ENCODE peak calls at places on chromosomes 6 and 20, in six cellular contexts. J is AG09309, O is astrocyte of the spinal cord, T is psoas muscle, Q is HL-60, D is GM12865. C is an unnamed sample.

GRCh38 chr6:55175778-55176084 is 1.4 kb downstream of the HCRTR2 start:
- DNase-seq in J (no peak), O (no peak), D (no peak), Q (no peak), T (no peak), C (no peak)

GRCh38 chr6:111799576-111800467 is 73.4 kb downstream of the FYN start:
- DNase-seq in O (no peak), J (no peak), Q (no peak), D (no peak), T (no peak), C (no peak)

GRCh38 chr6:109453594-109454482 is 1.7 kb downstream of the MICAL1 start:
- DNase-seq in J (no peak), D (no peak), T (peak; percentile 45), O (no peak), Q (peak; percentile 35), C (peak; percentile 52)

GRCh38 chr20:58449703-58450138 is 60.7 kb downstream of the VAPB start:
- DNase-seq in J (no peak), Q (no peak), T (no peak), D (peak; percentile 32), O (no peak), C (no peak)

GRCh38 chr6:63923139-63923739 is 287.6 kb downstream of the PHF3 start:
- DNase-seq in Q (peak; percentile 3), J (no peak), T (no peak), D (peak; percentile 41), O (peak; percentile 40), C (peak; percentile 56)

GRCh38 chr20:53828673-53829085 is 235.0 kb upstream of the ZNF217 start:
- DNase-seq in D (no peak), J (peak; percentile 95), O (peak; percentile 93), T (no peak), Q (no peak), C (peak; percentile 50)

GRCh38 chr6:90226257-90226656 is 70.4 kb downstream of the BACH2 start:
- DNase-seq in T (no peak), J (no peak), O (peak; percentile 29), D (no peak), Q (no peak), C (no peak)

GRCh38 chr20:58146081-58146734 is 82.2 kb downstream of the ANKRD60 start:
- DNase-seq in Q (no peak), D (no peak), T (no peak), O (no peak), J (no peak), C (no peak)

GRCh38 chr6:17725083-17725482 is 18.4 kb upstream of the NUP153 start:
- DNase-seq in J (no peak), O (peak; percentile 32), Q (no peak), D (no peak), T (no peak), C (no peak)

GRCh38 chr20:18154342-18154741 is 16.7 kb downstream of the KAT14 start:
- DNase-seq in D (no peak), J (no peak), Q (no peak), T (no peak), O (no peak), C (no peak)

GRCh38 chr6:15519681-15520080 is 143.1 kb downstream of the DTNBP1 start:
- DNase-seq in Q (no peak), D (no peak), T (no peak), O (no peak), J (no peak), C (no peak)

GRCh38 chr6:112770341-112770740 is 423.2 kb downstream of the RFPL4B start:
- DNase-seq in Q (no peak), O (no peak), D (no peak), J (no peak), T (no peak), C (no peak)

GRCh38 chr20:53408728-53409157 is 184.9 kb downstream of the ZNF217 start:
- DNase-seq in T (no peak), O (no peak), J (no peak), Q (peak; percentile 11), D (no peak), C (no peak)

GRCh38 chr20:47007826-47008655 is 113.4 kb downstream of the EYA2 start:
- DNase-seq in T (no peak), J (no peak), O (no peak), D (no peak), Q (no peak), C (no peak)

GRCh38 chr6:18154507-18155272 is at the start of gene TPMT:
- DNase-seq in J (no peak), O (no peak), D (peak; percentile 11), Q (no peak), T (peak; percentile 19), C (no peak)

GRCh38 chr6:134938896-134939295 is 11.0 kb downstream of the ALDH8A1 start:
- DNase-seq in Q (no peak), J (no peak), D (peak; percentile 59), T (no peak), O (no peak), C (peak; percentile 24)

GRCh38 chr6:11276911-11277274 is 44.4 kb upstream of the NEDD9 start:
- DNase-seq in T (no peak), Q (no peak), D (peak; percentile 18), O (no peak), J (no peak), C (no peak)

GRCh38 chr20:51065615-51066014 is 42.7 kb upstream of the KCNG1 start:
- DNase-seq in O (no peak), T (no peak), Q (no peak), J (no peak), D (no peak), C (no peak)

GRCh38 chr6:22906091-22906549 is 336.8 kb downstream of the HDGFL1 start:
- DNase-seq in O (peak; percentile 38), D (no peak), Q (no peak), T (no peak), J (no peak), C (no peak)

GRCh38 chr6:128719786-128720185 is 163.2 kb upstream of the LAMA2 start:
- DNase-seq in Q (no peak), T (no peak), O (no peak), D (no peak), J (no peak), C (no peak)

GRCh38 chr6:117352466-117353081 is 73.2 kb downstream of the ROS1 start:
- DNase-seq in Q (no peak), O (peak; percentile 45), T (no peak), J (no peak), D (peak; percentile 26), C (peak; percentile 1)

GRCh38 chr6:45539124-45539523 is 161.4 kb upstream of the SUPT3H start:
- DNase-seq in J (no peak), D (no peak), Q (no peak), O (no peak), T (no peak), C (no peak)

GRCh38 chr20:62389601-62390087 is 2.7 kb downstream of the RPS21 start:
- DNase-seq in T (no peak), Q (no peak), D (no peak), O (no peak), J (no peak), C (no peak)

GRCh38 chr20:46784450-46785127 is 75.1 kb downstream of the SLC2A10 start:
- DNase-seq in O (peak; percentile 28), D (no peak), Q (no peak), T (no peak), J (peak; percentile 14), C (no peak)

GRCh38 chr6:15952231-15953151 is 176.4 kb upstream of the MYLIP start:
- DNase-seq in O (no peak), T (no peak), D (no peak), Q (no peak), J (no peak), C (no peak)

DNA sequence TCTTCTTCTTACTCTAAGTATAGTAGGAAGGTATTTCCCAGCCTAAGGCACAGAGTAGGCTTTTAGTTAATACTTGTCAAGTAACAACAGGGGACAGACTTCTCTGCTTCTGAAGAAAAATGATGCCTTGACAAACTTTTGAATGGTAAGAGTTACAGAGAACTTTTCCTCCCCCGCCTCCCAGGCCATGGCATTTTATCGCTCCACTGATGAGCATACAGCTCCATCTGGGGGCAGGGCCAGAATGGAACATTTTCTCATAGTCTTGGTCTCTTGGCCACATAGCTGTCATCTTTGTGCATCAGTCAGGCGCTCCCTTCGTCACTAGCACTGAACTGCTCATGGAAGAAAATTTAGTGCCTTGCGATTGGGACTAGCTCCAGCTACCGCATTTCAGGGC is 1066.8 kb upstream of the CITED2 start:
- DNase-seq in T (peak; percentile 25), O (peak; percentile 55), J (no peak), Q (no peak), D (peak; percentile 41), C (no peak)
- TF ChIP-seq CTCF in T (peak; percentile 59), O (peak; percentile 35), J (peak; percentile 21), Q (no peak), D (peak; percentile 25), C (peak; percentile 27)

GRCh38 chr6:125512621-125513020 is 210.9 kb upstream of the HDDC2 start:
- DNase-seq in J (no peak), D (peak; percentile 37), Q (no peak), O (no peak), T (no peak), C (peak; percentile 23)
- TF ChIP-seq CTCF in J (peak; percentile 31), D (peak; percentile 43), Q (no peak), O (peak; percentile 36), T (peak; percentile 21), C (peak; percentile 68)

DNA sequence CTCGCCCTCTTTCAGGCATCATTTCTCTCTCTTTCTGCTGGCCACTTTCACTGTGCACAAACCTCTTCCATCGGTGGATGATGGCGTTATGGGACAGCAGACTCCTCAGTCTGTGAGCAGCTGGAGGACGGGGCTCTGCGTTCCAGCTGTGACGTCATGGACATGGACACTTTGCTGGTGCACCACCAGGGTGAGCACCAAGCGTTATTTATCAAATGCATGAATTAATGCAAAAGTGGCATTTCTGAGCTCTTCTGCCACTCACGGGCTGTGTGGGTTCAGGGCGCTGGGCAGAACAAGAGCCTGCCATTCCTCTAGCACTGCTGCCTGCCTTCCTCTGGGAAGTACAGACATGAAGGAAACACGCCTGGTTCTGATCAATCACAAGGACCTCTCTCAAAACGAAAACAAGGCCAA is 82.9 kb upstream of the MPC1 start:
- DNase-seq in Q (no peak), J (no peak), D (no peak), T (peak; percentile 35), O (no peak), C (no peak)
- TF ChIP-seq CTCF in Q (no peak), J (peak; percentile 30), D (no peak), T (no peak), O (peak; percentile 11), C (peak; percentile 22)

DNA sequence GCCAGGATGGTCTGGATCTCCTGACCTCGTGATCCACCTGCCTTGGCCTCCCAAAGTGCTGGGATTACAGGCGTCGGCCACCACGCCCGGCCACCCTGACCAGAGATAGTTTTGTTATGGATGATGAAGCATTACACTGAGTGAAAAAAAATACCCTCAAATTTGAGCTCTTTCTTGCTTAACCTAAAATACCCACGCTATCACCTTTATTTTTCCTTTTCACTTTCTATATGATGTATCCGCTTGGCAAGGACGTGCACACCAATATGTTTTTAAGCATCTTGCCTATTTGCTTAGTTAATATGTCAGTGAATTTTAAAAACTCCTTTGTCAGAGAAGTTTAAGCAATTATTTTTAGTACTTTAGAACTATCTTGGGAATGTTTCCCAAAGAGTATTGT is 150.4 kb downstream of the INSM1 start:
- DNase-seq in T (no peak), O (no peak), Q (no peak), J (no peak), D (peak; percentile 28), C (no peak)
- TF ChIP-seq CTCF in T (no peak), O (no peak), Q (no peak), J (no peak), D (no peak), C (no peak)

DNA sequence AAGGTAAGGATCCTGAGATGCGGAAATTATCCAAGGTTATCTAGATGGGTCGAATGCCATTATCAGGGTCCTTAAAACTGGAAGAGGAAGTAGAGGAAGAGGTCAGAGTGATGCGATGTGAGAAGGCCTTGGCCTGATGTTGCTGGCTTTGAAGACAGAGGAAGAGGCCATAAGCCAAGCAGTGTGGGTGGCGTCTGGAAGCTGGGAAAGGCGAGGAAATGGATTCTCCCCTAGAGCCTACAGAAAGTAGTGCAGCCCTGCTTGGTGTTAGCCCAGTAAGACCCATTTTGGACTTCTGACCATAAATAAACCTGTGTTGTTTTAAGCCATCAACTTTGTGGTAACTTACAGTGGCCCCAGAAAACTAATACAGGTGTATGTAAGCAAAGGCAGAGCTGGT is 2.0 kb downstream of the SRXN1 start:
- DNase-seq in T (no peak), O (no peak), Q (no peak), J (no peak), D (no peak), C (no peak)
- TF ChIP-seq CTCF in T (peak; percentile 20), O (peak; percentile 20), Q (no peak), J (no peak), D (no peak), C (no peak)

C was measured in OCI-LY7.